ENCODE peak calls at places on chromosomes 6 and 20, in five cellular contexts. V is tibial artery, K is IMR-90, Y is lower lobe of right lung, L is mammary epithelial cell. Z is an unnamed sample.

GRCh38 chr6:111307275-111307858 is 175.7 kb downstream of the REV3L start:
- DNase-seq in V (no peak), K (no peak), Y (no peak), L (no peak), Z (no peak)

GRCh38 chr6:150352321-150353296 is 16.2 kb upstream of the IYD start:
- DNase-seq in V (no peak), K (peak; percentile 36), Y (no peak), L (peak; percentile 13), Z (no peak)

GRCh38 chr6:96157018-96157565 is 141.3 kb downstream of the FUT9 start:
- DNase-seq in V (no peak), K (no peak), Y (no peak), L (no peak), Z (no peak)

GRCh38 chr6:19842030-19842429 is 4.9 kb downstream of the ID4 start:
- DNase-seq in V (no peak), K (no peak), Y (no peak), L (no peak), Z (no peak)

GRCh38 chr20:24674921-24675605 is 205.6 kb downstream of the SYNDIG1 start:
- DNase-seq in V (peak; percentile 55), K (no peak), Y (peak; percentile 2), L (no peak), Z (no peak)

GRCh38 chr6:124885171-124885570 is 77.1 kb upstream of the RNF217 start:
- DNase-seq in V (no peak), K (peak; percentile 34), Y (no peak), L (no peak), Z (no peak)

GRCh38 chr6:31693535-31693934 is 9.6 kb downstream of the ABHD16A start:
- DNase-seq in V (no peak), K (no peak), Y (no peak), L (no peak), Z (no peak)

GRCh38 chr6:41723936-41724637 is 11.3 kb downstream of the TFEB start:
- DNase-seq in V (no peak), K (no peak), Y (no peak), L (no peak), Z (no peak)

GRCh38 chr20:62855120-62855519 is 6.5 kb downstream of the TCFL5 start:
- DNase-seq in V (no peak), K (no peak), Y (no peak), L (no peak), Z (no peak)

GRCh38 chr20:25054995-25055629 is 2.8 kb downstream of the ACSS1 start:
- DNase-seq in V (peak; percentile 51), K (peak; percentile 13), Y (no peak), L (no peak), Z (peak; percentile 22)

GRCh38 chr20:38165089-38165965 is at the start of gene TGM2:
- DNase-seq in V (peak; percentile 94), K (peak; percentile 69), Y (peak; percentile 92), L (peak; percentile 71), Z (peak; percentile 84)

GRCh38 chr6:89430563-89430962 is 2.4 kb upstream of the ANKRD6 start:
- DNase-seq in V (no peak), K (no peak), Y (no peak), L (no peak), Z (no peak)

GRCh38 chr20:707711-708110 is 32.1 kb upstream of the SCRT2 start:
- DNase-seq in V (peak; percentile 24), K (no peak), Y (no peak), L (no peak), Z (no peak)

GRCh38 chr6:35736293-35736894 is 438 bp upstream of the ARMC12 start:
- DNase-seq in V (peak; percentile 84), K (peak; percentile 37), Y (peak; percentile 79), L (peak; percentile 49), Z (peak; percentile 90)

GRCh38 chr20:17504326-17504897 is 26.8 kb downstream of the BFSP1 start:
- DNase-seq in V (no peak), K (no peak), Y (no peak), L (no peak), Z (peak; percentile 17)

GRCh38 chr6:155311583-155311982 is 2.7 kb downstream of the TFB1M start:
- DNase-seq in V (no peak), K (no peak), Y (no peak), L (no peak), Z (no peak)

GRCh38 chr6:148550569-148550968 is 196.3 kb upstream of the UST start:
- DNase-seq in V (no peak), K (no peak), Y (no peak), L (no peak), Z (no peak)

GRCh38 chr6:89011436-89011835 is 48.0 kb upstream of the RNGTT start:
- DNase-seq in V (no peak), K (no peak), Y (no peak), L (no peak), Z (no peak)

GRCh38 chr6:148487461-148487860 is 144.8 kb downstream of the SASH1 start:
- DNase-seq in V (no peak), K (no peak), Y (no peak), L (no peak), Z (no peak)

GRCh38 chr6:106511274-106512047 is 117.8 kb downstream of the RTN4IP1 start:
- DNase-seq in V (no peak), K (no peak), Y (peak; percentile 61), L (peak; percentile 74), Z (peak; percentile 73)

GRCh38 chr20:9699181-9699580 is 139.7 kb downstream of the PAK5 start:
- DNase-seq in V (no peak), K (peak; percentile 1), Y (no peak), L (peak; percentile 42), Z (no peak)

GRCh38 chr6:41693866-41694265 is 41.5 kb downstream of the TFEB start:
- DNase-seq in V (no peak), K (no peak), Y (peak; percentile 26), L (no peak), Z (no peak)

GRCh38 chr6:111105578-111105977 is 18.3 kb downstream of the SLC16A10 start:
- DNase-seq in V (no peak), K (peak; percentile 31), Y (peak; percentile 85), L (peak; percentile 71), Z (peak; percentile 97)

GRCh38 chr6:130203370-130203769 is 19.4 kb downstream of the SAMD3 start:
- DNase-seq in V (no peak), K (no peak), Y (no peak), L (no peak), Z (no peak)

GRCh38 chr20:2297352-2297717 is 1.5 kb downstream of the TGM3 start:
- DNase-seq in V (peak; percentile 41), K (no peak), Y (no peak), L (no peak), Z (no peak)

DNA sequence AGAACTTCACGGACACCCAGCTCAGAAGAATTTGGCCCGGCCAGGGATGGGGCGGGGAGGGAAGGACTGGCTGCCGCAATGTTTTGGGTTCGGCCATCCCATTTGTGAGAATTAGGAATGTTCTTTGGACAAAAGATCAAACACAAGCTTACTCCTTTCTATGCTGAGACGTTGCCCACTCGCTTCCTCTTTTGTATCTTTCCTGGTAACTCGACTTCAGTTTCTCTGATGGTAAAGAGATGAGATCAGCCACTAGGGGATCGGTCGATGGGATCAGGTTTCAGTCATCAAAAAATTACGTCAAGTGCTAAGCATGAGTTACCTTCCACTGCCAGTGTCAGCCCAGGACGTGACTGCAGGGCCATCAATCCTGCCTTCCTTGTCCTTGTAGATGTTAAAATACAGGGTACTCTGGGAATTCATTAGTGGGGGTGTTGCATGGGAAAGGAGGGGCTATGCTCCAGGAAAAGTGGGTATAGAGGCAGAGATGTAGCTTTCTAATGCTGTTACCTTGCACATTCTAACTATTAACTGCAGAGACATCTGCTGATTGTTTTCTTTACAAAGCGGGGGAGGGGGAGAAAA is 190.2 kb downstream of the TSHZ2 start:
- DNase-seq in V (no peak), K (peak; percentile 47), Y (no peak), L (peak; percentile 75), Z (peak; percentile 13)
- TF ChIP-seq CTCF in V (no peak), K (peak; percentile 19), Y (no peak), L (peak; percentile 46), Z (no peak)

DNA sequence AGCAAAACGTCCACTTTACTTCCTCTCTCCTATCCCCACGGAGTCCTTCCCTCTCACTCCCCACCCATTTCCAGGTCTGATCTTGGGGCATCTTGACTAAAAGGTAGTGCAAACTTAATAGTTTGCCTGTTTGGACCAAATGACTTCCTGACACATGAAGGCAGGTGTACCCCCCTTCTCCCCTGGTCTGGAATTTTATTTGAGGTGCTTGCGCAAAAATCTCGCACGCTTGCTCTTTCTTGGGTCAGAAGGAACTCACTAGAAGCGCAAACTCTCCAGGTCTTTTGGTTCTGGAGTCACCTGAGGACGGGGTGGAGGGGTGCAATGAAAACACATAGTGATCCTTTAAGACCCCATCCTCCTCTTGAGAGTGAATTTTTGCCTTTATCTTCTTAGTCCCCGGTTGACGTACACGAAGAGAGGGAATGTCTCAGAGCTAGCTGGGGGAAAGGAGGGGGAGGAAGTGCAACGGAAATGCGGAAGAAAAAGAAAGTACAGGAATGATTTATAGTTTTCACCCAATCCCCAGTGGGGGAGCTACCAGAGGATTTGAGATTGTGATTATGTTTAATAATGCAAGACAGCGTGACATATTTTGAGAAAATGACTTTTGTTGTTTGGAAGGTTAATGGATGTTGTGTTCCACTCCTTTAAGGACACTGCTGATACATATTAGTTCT is 4.9 kb downstream of the ADGRB3 start:
- DNase-seq in V (no peak), K (no peak), Y (no peak), L (no peak), Z (no peak)
- H3K4me3 ChIP-seq in V (peak overlapping the region; percentile 37), K (no peak overlapping the region), Y (peak overlapping the region; percentile 40), L (no peak overlapping the region), Z (no peak overlapping the region)

DNA sequence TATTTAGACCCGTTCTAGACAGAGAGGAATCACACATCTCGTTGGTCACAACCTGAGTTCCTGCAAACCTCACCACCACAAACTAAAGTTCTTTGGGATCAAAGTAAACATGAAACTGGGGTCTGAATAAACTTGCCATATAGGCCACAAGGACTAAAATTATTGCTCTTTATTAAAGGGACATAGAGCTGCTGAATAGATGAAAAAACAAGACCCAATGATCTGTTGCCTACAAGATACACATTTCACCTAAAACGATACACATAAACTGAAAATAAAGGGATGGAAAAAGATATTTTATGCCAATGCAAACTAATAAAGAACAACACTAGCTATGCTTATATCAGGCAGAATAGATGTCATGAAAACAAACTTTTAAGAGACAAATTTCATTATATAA is 623.0 kb downstream of the TBC1D32 start:
- DNase-seq in V (no peak), K (no peak), Y (no peak), L (no peak), Z (no peak)
- H3K9me3 ChIP-seq in V (peaks cover 7% of the 10 kb centered on the region), K (peaks cover 6% of the 10 kb centered on the region), Y (peaks cover 4% of the 10 kb centered on the region), L (no peaks in the 10 kb centered on the region), Z (peaks cover 6% of the 10 kb centered on the region)

GRCh38 chr6:157317129-157317814 is 6.0 kb downstream of the TMEM242 start:
- DNase-seq in V (peak; percentile 91), K (peak; percentile 92), Y (no peak), L (peak; percentile 94), Z (no peak)

GRCh38 chr6:157313531-157314467 is 9.5 kb downstream of the TMEM242 start:
- DNase-seq in V (no peak), K (no peak), Y (no peak), L (no peak), Z (no peak)

GRCh38 chr6:157312733-157313132 is 10.6 kb downstream of the TMEM242 start:
- DNase-seq in V (no peak), K (peak; percentile 14), Y (no peak), L (no peak), Z (no peak)

DNA sequence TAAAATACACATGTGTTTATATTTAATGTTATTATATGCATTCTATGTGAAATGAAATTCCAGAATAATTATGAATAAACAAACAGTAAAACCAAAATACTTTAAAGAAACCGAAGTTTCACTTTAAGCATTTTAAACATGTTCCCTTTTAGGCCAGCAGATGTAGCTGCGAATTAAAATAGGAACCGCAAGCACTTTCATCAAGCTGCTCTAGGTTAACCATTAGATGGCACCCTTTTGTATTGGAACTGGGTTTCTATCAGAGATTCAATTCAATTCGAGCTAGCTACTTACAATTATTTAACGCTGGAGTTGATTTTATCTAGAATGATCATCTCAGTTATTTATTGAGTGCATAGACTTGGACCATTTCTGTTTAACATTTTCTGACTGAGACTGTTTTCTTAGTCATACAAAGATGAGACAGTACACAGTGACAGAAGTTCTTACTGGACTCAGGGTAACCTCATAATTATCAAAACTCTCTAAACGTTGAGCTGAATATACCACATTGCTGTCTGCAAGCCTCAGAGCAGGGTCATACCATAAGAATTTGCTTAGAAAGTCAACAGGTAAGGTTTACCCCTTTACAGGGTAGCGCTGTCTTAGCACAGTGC is 8.5 kb downstream of the TMEM242 start:
- DNase-seq in V (no peak), K (peak; percentile 85), Y (no peak), L (peak; percentile 59), Z (peak; percentile 40)
- TF ChIP-seq CTCF in V (peak; percentile 86), K (peak; percentile 99), Y (peak; percentile 76), L (peak; percentile 88), Z (peak; percentile 32)